ENCODE peak calls at places on chromosomes 3 and 15, in five cellular contexts. O is lower leg skin, T is NB4, A is IMR-90, S is spleen. X is an unnamed sample.

GRCh38 chr3:140530603-140531002 is 147.3 kb upstream of the TRIM42 start:
- DNase-seq in O (no peak), T (no peak), A (no peak), S (no peak), X (no peak)

GRCh38 chr3:177731644-177732268 is 534.5 kb upstream of the TBL1XR1 start:
- DNase-seq in O (no peak), T (no peak), A (peak; percentile 88), S (no peak), X (no peak)

GRCh38 chr15:95603802-95604201 is 726.7 kb upstream of the NR2F2 start:
- DNase-seq in O (no peak), T (no peak), A (peak; percentile 23), S (no peak), X (no peak)

GRCh38 chr3:9552252-9552999 is 1.2 kb downstream of the LHFPL4 start:
- DNase-seq in O (peak; percentile 15), T (peak; percentile 32), A (peak; percentile 41), S (peak; percentile 37), X (no peak)

GRCh38 chr3:57279685-57280084 is 12.8 kb downstream of the ASB14 start:
- DNase-seq in O (no peak), T (no peak), A (no peak), S (no peak), X (no peak)

GRCh38 chr3:16332904-16333426 is 68.0 kb downstream of the OXNAD1 start:
- DNase-seq in O (no peak), T (no peak), A (peak; percentile 58), S (no peak), X (no peak)

GRCh38 chr15:38782156-38782555 is 217.5 kb upstream of the RASGRP1 start:
- DNase-seq in O (no peak), T (no peak), A (no peak), S (no peak), X (no peak)

GRCh38 chr3:171672538-171672937 is 137.7 kb downstream of the PLD1 start:
- DNase-seq in O (no peak), T (no peak), A (no peak), S (no peak), X (no peak)

GRCh38 chr3:72959336-72959735 is 37.3 kb upstream of the PPP4R2 start:
- DNase-seq in O (no peak), T (no peak), A (no peak), S (no peak), X (no peak)

GRCh38 chr3:9715764-9716437 is 12.3 kb downstream of the CPNE9 start:
- DNase-seq in O (peak; percentile 80), T (peak; percentile 91), A (peak; percentile 90), S (no peak), X (no peak)

GRCh38 chr15:98063871-98064270 is 103.4 kb downstream of the ARRDC4 start:
- DNase-seq in O (no peak), T (no peak), A (no peak), S (no peak), X (no peak)

GRCh38 chr3:183812746-183813445 is 12.5 kb downstream of the MAP6D1 start:
- DNase-seq in O (no peak), T (no peak), A (no peak), S (peak; percentile 37), X (no peak)

GRCh38 chr3:37779289-37780152 is 82.2 kb upstream of the CTDSPL start:
- DNase-seq in O (no peak), T (peak; percentile 71), A (peak; percentile 82), S (no peak), X (peak; percentile 46)

GRCh38 chr3:132486086-132486485 is 68.8 kb downstream of the DNAJC13 start:
- DNase-seq in O (no peak), T (peak; percentile 32), A (peak; percentile 17), S (no peak), X (no peak)

GRCh38 chr15:86743283-86743903 is 663.7 kb downstream of the AGBL1 start:
- DNase-seq in O (no peak), T (peak; percentile 57), A (no peak), S (no peak), X (no peak)

GRCh38 chr3:11591401-11592266 is 52.1 kb downstream of the VGLL4 start:
- DNase-seq in O (no peak), T (no peak), A (peak; percentile 87), S (no peak), X (no peak)
- TF ChIP-seq POLR2A in O (no peak), T (no peak), A (peak; percentile 39), S (no peak), X (no peak)

GRCh38 chr3:52233108-52233591 is 5.8 kb downstream of the TWF2 start:
- DNase-seq in O (no peak), T (no peak), A (no peak), S (no peak), X (no peak)
- TF ChIP-seq POLR2A in O (no peak), T (no peak), A (no peak), S (no peak), X (no peak)

DNA sequence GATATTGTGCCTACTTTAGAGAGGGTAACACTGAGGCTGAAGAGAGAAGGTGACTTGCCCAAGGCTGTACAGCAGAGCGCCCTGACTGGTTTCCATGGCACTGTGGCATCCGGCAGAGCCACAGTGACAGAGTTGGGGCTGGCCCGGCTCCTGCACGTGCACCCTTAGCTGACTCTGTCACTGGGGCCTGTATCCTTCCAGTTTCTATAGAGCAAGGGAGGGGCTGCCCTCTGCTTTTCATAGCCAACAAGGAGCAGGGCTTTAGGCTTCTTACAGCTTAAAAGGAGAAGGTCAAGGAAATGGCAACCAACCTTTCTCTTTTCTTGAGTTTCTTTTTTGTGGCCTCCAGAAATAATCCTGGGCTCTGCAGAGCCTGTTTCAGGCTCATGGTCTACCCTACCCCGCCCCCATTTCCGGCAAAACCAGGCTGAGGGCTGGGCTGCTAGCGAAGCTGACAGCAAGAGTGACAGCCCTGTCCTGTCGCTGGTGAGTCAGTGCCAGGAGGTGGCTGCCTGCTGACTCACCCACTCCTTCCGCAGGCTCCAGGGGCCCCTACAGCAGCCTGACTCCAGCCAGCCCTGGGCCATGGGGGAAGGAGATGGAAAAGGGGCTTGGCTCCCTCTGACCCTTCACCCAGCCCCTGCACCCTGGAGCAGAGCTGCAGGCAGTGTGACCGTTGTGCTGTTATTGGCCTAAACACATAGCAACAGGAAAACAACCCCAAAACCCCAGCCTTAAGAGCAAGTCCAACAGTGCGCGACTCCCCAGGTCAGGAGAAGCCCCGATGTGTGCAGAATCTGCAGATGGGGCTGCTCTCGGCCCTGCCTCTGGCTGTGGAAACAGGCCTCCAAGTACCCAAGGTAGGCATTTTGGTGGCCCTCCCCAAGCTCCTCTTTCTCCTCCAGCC is 29.8 kb downstream of the SLC6A6 start:
- DNase-seq in O (peak; percentile 92), T (peak; percentile 96), A (peak; percentile 85), S (peak; percentile 99), X (peak; percentile 96)
- TF ChIP-seq POLR2A in O (no peak), T (no peak), A (no peak), S (no peak), X (peak; percentile 70)

DNA sequence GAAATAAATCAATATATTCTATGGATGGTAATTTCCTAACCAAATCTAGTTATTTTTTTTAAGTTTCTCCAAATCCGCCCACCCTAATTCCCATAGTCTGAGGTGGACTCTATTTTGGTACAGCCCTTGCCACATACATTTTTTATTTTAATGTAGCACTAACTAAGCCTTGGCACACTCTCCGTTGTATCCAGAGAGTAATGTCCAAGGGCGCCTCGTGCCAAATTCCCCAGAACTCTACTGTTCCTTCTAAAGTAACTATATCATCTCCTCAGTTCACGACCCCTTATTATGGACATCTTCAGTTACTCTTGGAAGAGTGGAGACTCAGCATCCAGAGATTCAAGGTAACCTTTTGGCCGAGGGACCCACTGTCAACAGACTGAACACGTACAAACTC is 1.3 kb downstream of the VGLL3 start:
- DNase-seq in O (no peak), T (no peak), A (peak; percentile 38), S (no peak), X (no peak)
- TF ChIP-seq POLR2A in O (no peak), T (no peak), A (no peak), S (no peak), X (no peak)

GRCh38 chr3:25479727-25480010 is 51.6 kb downstream of the RARB start:
- DNase-seq in O (no peak), T (no peak), A (no peak), S (no peak), X (no peak)

GRCh38 chr3:25478964-25479726 is 51.1 kb downstream of the RARB start:
- DNase-seq in O (no peak), T (no peak), A (no peak), S (no peak), X (no peak)

GRCh38 chr3:25481402-25481801 is 53.3 kb downstream of the RARB start:
- DNase-seq in O (no peak), T (no peak), A (no peak), S (no peak), X (no peak)

GRCh38 chr3:25478358-25478757 is 50.3 kb downstream of the RARB start:
- DNase-seq in O (no peak), T (no peak), A (no peak), S (no peak), X (no peak)

GRCh38 chr3:25480811-25481210 is 52.7 kb downstream of the RARB start:
- DNase-seq in O (no peak), T (no peak), A (no peak), S (no peak), X (no peak)
- TF ChIP-seq POLR2A in O (no peak), T (no peak), A (no peak), S (no peak), X (no peak)

DNA sequence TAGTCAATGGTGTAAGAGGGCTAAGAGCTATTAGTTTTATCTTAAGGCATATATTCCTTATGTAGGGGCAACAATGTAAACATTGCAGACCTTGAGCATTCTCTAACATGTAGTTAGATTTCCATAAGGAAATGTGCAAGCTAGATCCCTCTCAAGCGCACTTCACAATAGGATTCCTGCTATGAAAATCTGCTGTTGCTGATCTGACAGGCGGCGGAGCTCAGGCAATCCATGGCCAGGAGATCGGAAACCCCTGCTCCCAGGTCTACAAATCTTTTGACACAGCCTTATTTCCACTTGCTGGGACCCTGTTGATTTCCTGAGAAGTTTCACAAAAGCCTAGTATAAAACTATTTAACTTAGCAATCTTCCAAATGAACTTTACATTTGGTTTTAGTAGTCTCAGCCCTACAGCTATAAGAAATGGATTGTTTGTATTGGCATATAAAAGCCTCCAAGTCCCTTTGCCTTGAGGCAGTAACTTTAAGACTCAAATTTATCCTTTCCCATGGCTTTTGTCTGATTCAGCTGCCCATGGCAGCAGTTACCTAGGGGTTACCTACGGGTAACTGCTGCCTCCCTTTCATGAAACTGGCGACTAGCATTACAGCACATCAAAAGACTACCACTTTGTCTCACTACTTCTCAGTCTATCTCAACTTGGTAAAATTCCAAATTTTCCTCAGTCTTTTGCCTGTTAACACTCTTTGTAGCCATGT is 22.7 kb downstream of the TRA2B start:
- DNase-seq in O (no peak), T (no peak), A (no peak), S (no peak), X (no peak)
- TF ChIP-seq POLR2A in O (no peak), T (peak; percentile 22), A (peak; percentile 14), S (no peak), X (peak; percentile 50)

DNA sequence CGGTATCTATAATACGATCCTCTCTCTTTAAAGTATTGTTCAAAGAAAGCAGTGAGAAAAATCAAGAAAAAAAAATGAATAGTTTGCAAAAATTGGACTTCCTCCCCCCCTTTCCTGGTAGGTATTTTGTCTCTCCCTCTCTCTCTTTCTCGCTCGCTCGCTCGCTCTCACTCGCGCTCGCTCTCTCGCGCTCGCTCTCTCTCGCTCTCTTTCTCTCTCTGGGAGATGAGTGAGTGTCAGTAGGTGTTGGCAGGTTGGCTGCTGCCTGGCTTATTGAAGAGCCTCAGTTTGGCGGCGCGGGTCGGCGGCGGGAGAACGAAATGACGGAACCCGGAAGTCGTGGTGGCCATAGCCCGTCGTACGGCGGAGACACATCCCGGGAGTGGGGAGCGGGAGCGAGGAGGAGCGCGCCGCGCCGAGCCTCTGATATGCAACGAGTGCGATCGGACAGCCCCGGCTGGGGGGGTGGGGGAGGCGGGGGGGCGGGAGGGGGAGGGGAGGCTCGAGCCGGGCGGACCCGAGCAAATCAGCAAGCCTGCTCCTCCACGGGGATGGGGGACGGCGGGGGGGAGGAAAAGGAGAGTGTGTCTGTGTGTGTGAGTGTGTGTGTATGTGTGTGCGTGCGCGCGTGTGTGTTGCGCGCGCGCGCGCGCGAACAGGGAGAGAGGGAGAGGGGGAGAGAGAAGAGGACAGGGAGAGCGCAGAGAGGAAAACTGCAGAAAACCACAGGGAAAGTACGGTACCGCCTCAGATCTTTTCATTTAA is at the start of gene MEIS2:
- DNase-seq in O (peak; percentile 88), T (peak; percentile 82), A (peak; percentile 96), S (peak; percentile 89), X (peak; percentile 63)
- TF ChIP-seq POLR2A in O (no peak), T (peak; percentile 21), A (peak; percentile 77), S (no peak), X (peak; percentile 88)